ENCODE peak calls at places on chromosomes 7 and 10, in four cellular contexts. M is MM.1S, J is GM23338, U is SK-N-SH. K is an unnamed sample.

GRCh38 chr10:104123397-104123796 is 1.4 kb downstream of the SFR1 start:
- DNase-seq in M (peak; percentile 21), J (no peak), U (peak; percentile 4), K (no peak)

GRCh38 chr10:79420974-79421688 is 24.3 kb downstream of the ZCCHC24 start:
- DNase-seq in M (no peak), U (no peak), J (no peak), K (no peak)

GRCh38 chr10:13560597-13560996 is 26.2 kb upstream of the PRPF18 start:
- DNase-seq in M (no peak), J (no peak), U (no peak), K (no peak)

GRCh38 chr7:127983804-127984332 is 47.4 kb downstream of the LRRC4 start:
- DNase-seq in U (no peak), M (no peak), J (no peak), K (no peak)

GRCh38 chr10:14173391-14173705 is 157.4 kb downstream of the FRMD4A start:
- DNase-seq in U (no peak), M (no peak), J (no peak), K (no peak)

GRCh38 chr10:124601431-124602120 is 140.0 kb downstream of the LHPP start:
- DNase-seq in J (no peak), U (no peak), M (no peak), K (no peak)

GRCh38 chr7:119482209-119482608 is 790.8 kb upstream of the KCND2 start:
- DNase-seq in U (peak; percentile 22), J (peak; percentile 85), M (peak; percentile 93), K (peak; percentile 62)

GRCh38 chr10:17415046-17415643 is 39.2 kb downstream of the ST8SIA6 start:
- DNase-seq in M (no peak), U (no peak), J (no peak), K (peak; percentile 16)

GRCh38 chr10:119539359-119539651 is 3.2 kb downstream of the RGS10 start:
- DNase-seq in U (no peak), M (no peak), J (no peak), K (no peak)

GRCh38 chr10:102452672-102453340 is 1.5 kb upstream of the C10orf95 start:
- DNase-seq in J (no peak), M (no peak), U (no peak), K (no peak)

GRCh38 chr7:20340839-20341238 is 10.1 kb downstream of the ITGB8 start:
- DNase-seq in M (no peak), U (no peak), J (peak; percentile 69), K (peak; percentile 73)

GRCh38 chr10:69123306-69123746 is 652 bp upstream of the VPS26A start:
- DNase-seq in M (no peak), J (peak; percentile 73), U (peak; percentile 72), K (peak; percentile 83)

GRCh38 chr10:63713191-63714144 is 192.3 kb downstream of the REEP3 start:
- DNase-seq in M (no peak), U (peak; percentile 57), J (peak; percentile 99), K (peak; percentile 94)

GRCh38 chr10:132001238-132001977 is 19.7 kb upstream of the BNIP3 start:
- DNase-seq in U (no peak), J (peak; percentile 83), M (peak; percentile 36), K (no peak)

GRCh38 chr7:33183504-33183903 is 54.1 kb downstream of the BBS9 start:
- DNase-seq in U (no peak), J (no peak), M (no peak), K (peak; percentile 3)

DNA sequence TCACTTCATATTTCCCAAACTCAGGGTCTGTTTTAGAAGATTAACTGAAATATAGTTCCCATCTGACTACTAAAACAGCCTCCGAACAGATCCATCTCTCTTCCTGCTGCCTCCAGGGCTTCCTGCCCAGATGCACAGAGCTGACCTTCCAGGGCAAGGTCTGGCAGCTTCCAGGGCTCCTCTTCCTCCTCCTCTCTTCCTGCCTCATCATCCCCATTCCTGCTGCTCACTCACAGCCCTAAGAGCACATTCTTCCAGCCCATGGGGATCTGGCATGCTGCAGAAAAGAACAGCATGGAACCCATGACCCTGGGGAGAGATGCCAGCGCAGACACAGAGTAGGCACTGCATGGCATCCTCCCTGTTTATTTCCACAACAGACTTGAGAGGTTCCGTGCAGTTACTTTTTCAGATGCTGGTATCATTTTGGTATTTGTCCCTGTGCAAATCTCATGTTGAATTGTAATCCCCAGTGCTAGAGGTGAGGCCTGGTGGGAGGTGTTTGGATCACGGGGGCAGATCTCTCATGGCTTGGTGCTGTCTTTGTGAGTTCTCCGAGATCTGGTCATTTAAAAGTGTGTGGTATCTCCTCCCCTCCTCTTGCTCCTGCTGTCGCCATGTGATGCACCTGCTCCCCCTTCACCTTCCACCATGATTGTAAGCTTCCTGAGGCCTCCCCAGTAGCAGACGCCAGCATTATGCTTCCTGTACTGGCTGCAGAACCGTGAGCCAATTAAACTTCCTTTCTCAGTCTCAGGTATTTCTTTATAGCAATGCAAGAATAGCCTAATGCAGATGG is 4.4 kb downstream of the PKD1L1 start:
- DNase-seq in M (no peak), J (no peak), U (peak; percentile 58), K (no peak)
- H3K4me2 ChIP-seq in M (no peak overlapping the region), J (no peak overlapping the region), U (no peak overlapping the region), K (no peak overlapping the region)

GRCh38 chr7:102222445-102222844 is 64.2 kb upstream of the SH2B2 start:
- DNase-seq in M (no peak), U (no peak), J (no peak), K (no peak)
- TF ChIP-seq EZH2phosphoT487 in M (no peak), U (no peak), J (no peak), K (no peak)

GRCh38 chr10:30095811-30096422 is 36.5 kb upstream of the JCAD start:
- DNase-seq in U (no peak), M (no peak), J (no peak), K (no peak)
- TF ChIP-seq CTCF in U (no peak), M (no peak), J (no peak), K (no peak)

GRCh38 chr10:86373251-86373650 is 6.7 kb upstream of the GRID1 start:
- DNase-seq in M (no peak), J (no peak), U (no peak), K (no peak)

GRCh38 chr10:86372785-86373239 is 6.2 kb upstream of the GRID1 start:
- DNase-seq in U (no peak), J (no peak), M (no peak), K (no peak)

GRCh38 chr10:86372119-86372784 is 5.7 kb upstream of the GRID1 start:
- DNase-seq in J (no peak), U (no peak), M (no peak), K (no peak)

GRCh38 chr10:86371116-86371515 is 4.5 kb upstream of the GRID1 start:
- DNase-seq in M (no peak), J (no peak), U (no peak), K (no peak)

GRCh38 chr10:86371691-86372090 is 5.1 kb upstream of the GRID1 start:
- DNase-seq in U (no peak), J (peak; percentile 51), M (no peak), K (no peak)
- H3K4me2 ChIP-seq in U (no peak overlapping the region), J (no peak overlapping the region), M (no peak overlapping the region), K (no peak overlapping the region)

GRCh38 chr7:151283302-151283701 is 34.8 kb upstream of the SMARCD3 start:
- DNase-seq in U (no peak), J (no peak), M (no peak), K (no peak)

GRCh38 chr7:151281686-151282085 is 33.2 kb upstream of the SMARCD3 start:
- DNase-seq in U (no peak), J (no peak), M (no peak), K (no peak)

GRCh38 chr7:151279868-151280267 is 31.4 kb upstream of the SMARCD3 start:
- DNase-seq in U (no peak), M (no peak), J (no peak), K (no peak)

GRCh38 chr7:151280388-151281019 is 32.0 kb upstream of the SMARCD3 start:
- DNase-seq in M (no peak), U (no peak), J (no peak), K (no peak)

DNA sequence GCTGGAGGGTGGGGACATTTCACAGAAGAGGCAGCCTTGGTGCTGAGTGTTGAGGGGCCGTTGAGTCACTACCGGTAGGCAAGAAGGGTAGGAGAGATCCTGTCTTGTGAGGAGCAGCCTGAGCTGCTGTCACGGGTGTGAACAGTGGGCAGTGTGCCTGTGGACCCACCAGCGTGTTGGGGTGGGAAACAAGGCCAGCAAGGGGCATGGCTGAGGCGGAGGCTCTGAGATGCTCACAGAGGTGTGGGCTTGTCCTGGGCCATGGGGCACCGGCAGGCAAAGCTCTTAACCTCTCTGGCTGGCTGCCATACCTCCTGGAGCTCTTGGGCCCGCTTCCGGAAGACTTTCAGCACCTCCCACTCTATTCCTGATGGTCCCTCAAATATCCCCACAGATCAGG is 33.6 kb upstream of the SMARCD3 start:
- DNase-seq in J (no peak), M (no peak), U (no peak), K (no peak)
- TF ChIP-seq EZH2phosphoT487 in J (no peak), M (no peak), U (no peak), K (no peak)

DNA sequence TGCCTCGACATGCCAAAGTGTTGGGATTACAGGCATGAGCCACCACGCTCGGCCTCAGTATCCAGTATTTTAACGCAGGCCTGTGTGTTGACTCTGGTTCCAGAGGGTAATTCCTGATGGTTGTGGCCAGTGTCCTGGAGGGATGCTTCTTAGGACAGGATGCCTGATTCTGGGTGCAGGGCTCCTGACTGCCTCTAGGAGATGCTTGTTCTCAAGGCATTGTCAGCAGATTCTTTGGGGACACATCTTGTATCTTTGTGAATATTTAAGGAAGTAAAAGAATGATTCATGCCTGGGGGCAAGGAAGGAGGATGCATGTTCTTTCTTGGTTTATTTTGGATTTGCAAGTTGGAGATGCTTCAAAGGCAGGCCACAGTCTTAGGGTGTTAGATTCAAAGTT is 2.2 kb downstream of the ZDHHC4 start:
- DNase-seq in U (no peak), M (no peak), J (peak; percentile 70), K (no peak)
- TF ChIP-seq CTCF in U (peak; percentile 31), M (no peak), J (peak; percentile 38), K (peak; percentile 8)

DNA sequence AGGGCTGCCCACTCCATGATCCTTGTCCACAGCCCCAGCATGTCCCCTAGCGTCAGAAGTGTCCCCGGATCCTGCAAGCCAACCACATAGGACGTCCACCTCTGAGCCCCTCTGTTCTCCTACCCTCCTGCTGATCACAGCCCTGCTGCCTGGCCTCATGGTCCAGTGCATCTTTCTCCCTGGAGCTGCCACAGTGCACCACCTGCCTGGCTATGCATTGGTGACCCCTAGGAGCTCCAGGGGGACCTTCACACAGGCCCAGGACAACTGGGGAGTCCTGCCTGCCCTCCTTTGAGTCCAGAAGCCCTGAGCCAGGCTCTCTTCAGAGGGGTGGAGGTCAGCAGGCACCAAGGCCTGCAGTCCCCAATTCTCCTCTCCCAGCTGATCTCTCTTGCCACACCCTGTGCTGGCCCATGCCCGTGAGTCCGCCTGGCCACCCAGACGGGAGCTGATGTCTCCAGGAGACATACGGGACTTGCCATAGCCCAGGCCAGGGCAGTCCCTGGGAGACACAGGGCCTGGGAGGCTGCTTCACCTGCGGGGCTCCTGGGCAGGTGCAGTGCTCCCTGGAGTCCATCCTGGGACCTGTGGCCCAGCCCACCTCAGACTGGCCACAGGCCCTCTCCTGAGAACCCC is 77.4 kb upstream of the RET start:
- DNase-seq in U (peak; percentile 19), J (no peak), M (no peak), K (no peak)
- H3K4me2 ChIP-seq in U (no peak overlapping the region), J (no peak overlapping the region), M (no peak overlapping the region), K (no peak overlapping the region)

GRCh38 chr10:71744897-71745658 is 25.5 kb upstream of the C10orf105 start:
- DNase-seq in M (no peak), J (no peak), U (no peak), K (no peak)
- TF ChIP-seq EZH2phosphoT487 in M (no peak), J (no peak), U (no peak), K (no peak)